ENCODE peak calls at places on chromosome 7, in five cellular contexts. U is kidney epithelial cell, T is HCT116, E is MM.1S, D is GM20000. N is an unnamed sample.

GRCh38 chr7:44060948-44061644 is 4.3 kb downstream of the PGAM2 start:
- DNase-seq in U (no peak), T (no peak), E (no peak), D (no peak), N (no peak)

GRCh38 chr7:19552576-19552975 is 156.3 kb downstream of the POLR1F start:
- DNase-seq in U (no peak), T (no peak), E (no peak), D (peak; percentile 1), N (no peak)

GRCh38 chr7:117937049-117937448 is 63.8 kb upstream of the CTTNBP2 start:
- DNase-seq in U (no peak), T (no peak), E (no peak), D (no peak), N (no peak)

GRCh38 chr7:99331002-99331401 is 5.3 kb downstream of the ARPC1A start:
- DNase-seq in U (no peak), T (no peak), E (no peak), D (no peak), N (no peak)

GRCh38 chr7:69358163-69358821 is 240.0 kb upstream of the AUTS2 start:
- DNase-seq in U (no peak), T (no peak), E (no peak), D (no peak), N (no peak)

GRCh38 chr7:2802504-2803341 is 41.4 kb downstream of the GNA12 start:
- DNase-seq in U (no peak), T (no peak), E (no peak), D (no peak), N (peak; percentile 49)

GRCh38 chr7:108911016-108911415 is 341.3 kb downstream of the DNAJB9 start:
- DNase-seq in U (no peak), T (no peak), E (no peak), D (no peak), N (no peak)

GRCh38 chr7:12584940-12585339 is 14.4 kb downstream of the SCIN start:
- DNase-seq in U (no peak), T (no peak), E (no peak), D (peak; percentile 31), N (peak; percentile 53)

GRCh38 chr7:33979807-33980355 is 74.5 kb downstream of the BMPER start:
- DNase-seq in U (no peak), T (no peak), E (no peak), D (no peak), N (no peak)

GRCh38 chr7:47403341-47403866 is 178.5 kb downstream of the TNS3 start:
- DNase-seq in U (no peak), T (no peak), E (no peak), D (no peak), N (no peak)

GRCh38 chr7:118222591-118222990 is 1.9 kb upstream of the ANKRD7 start:
- DNase-seq in U (no peak), T (no peak), E (no peak), D (no peak), N (no peak)

GRCh38 chr7:118220583-118220982 is 3.9 kb upstream of the ANKRD7 start:
- DNase-seq in U (no peak), T (no peak), E (no peak), D (no peak), N (no peak)

GRCh38 chr7:40219917-40220316 is 85.1 kb downstream of the SUGCT start:
- DNase-seq in U (no peak), T (no peak), E (no peak), D (no peak), N (no peak)

GRCh38 chr7:81150951-81151361 is 232.1 kb upstream of the SEMA3C start:
- DNase-seq in U (no peak), T (no peak), E (no peak), D (no peak), N (no peak)

GRCh38 chr7:25963733-25964132 is 188.3 kb upstream of the NFE2L3 start:
- DNase-seq in U (no peak), T (no peak), E (peak; percentile 84), D (no peak), N (no peak)

GRCh38 chr7:150378115-150378852 is 846 bp upstream of the ZNF775 start:
- DNase-seq in U (peak; percentile 67), T (peak; percentile 19), E (peak; percentile 91), D (peak; percentile 67), N (peak; percentile 81)

GRCh38 chr7:12031638-12032037 is 179.5 kb upstream of the TMEM106B start:
- DNase-seq in U (no peak), T (peak; percentile 36), E (peak; percentile 17), D (no peak), N (no peak)

GRCh38 chr7:101668726-101669125 is 39.6 kb upstream of the MYL10 start:
- DNase-seq in U (no peak), T (no peak), E (no peak), D (no peak), N (no peak)

GRCh38 chr7:98230746-98231471 is 19.7 kb downstream of the BHLHA15 start:
- DNase-seq in U (no peak), T (no peak), E (no peak), D (no peak), N (no peak)

GRCh38 chr7:29214056-29214455 is 19.5 kb downstream of the CHN2 start:
- DNase-seq in U (no peak), T (no peak), E (no peak), D (no peak), N (no peak)

GRCh38 chr7:81774496-81774895 is 4.6 kb upstream of the HGF start:
- DNase-seq in U (no peak), T (no peak), E (no peak), D (no peak), N (no peak)

GRCh38 chr7:39360766-39361165 is 205.4 kb upstream of the YAE1 start:
- DNase-seq in U (no peak), T (no peak), E (no peak), D (no peak), N (no peak)

GRCh38 chr7:52917982-52918578 is 117.4 kb upstream of the POM121L12 start:
- DNase-seq in U (no peak), T (no peak), E (no peak), D (no peak), N (no peak)

GRCh38 chr7:27585781-27586447 is 76.8 kb downstream of the HIBADH start:
- DNase-seq in U (no peak), T (no peak), E (no peak), D (no peak), N (no peak)

GRCh38 chr7:93021748-93022147 is 96.0 kb downstream of the SAMD9 start:
- DNase-seq in U (no peak), T (no peak), E (no peak), D (no peak), N (no peak)

GRCh38 chr7:15015545-15016314 is 113.2 kb upstream of the DGKB start:
- DNase-seq in U (peak; percentile 65), T (peak; percentile 87), E (peak; percentile 80), D (peak; percentile 49), N (peak; percentile 53)

GRCh38 chr7:24035653-24036414 is 248.2 kb upstream of the NPY start:
- DNase-seq in U (no peak), T (no peak), E (no peak), D (no peak), N (no peak)

GRCh38 chr7:83588602-83589240 is 60.2 kb downstream of the SEMA3E start:
- DNase-seq in U (no peak), T (no peak), E (no peak), D (no peak), N (no peak)

GRCh38 chr7:151597541-151597940 is 77.8 kb upstream of the RHEB start:
- DNase-seq in U (no peak), T (no peak), E (no peak), D (no peak), N (no peak)

GRCh38 chr7:70694909-70695803 is 436.8 kb upstream of the GALNT17 start:
- DNase-seq in U (no peak), T (no peak), E (peak; percentile 15), D (peak; percentile 58), N (no peak)

GRCh38 chr7:158944195-158944594 is 87.8 kb downstream of the DYNC2I1 start:
- DNase-seq in U (no peak), T (no peak), E (no peak), D (no peak), N (no peak)

GRCh38 chr7:604038-604883 is 84.6 kb upstream of the PDGFA start:
- DNase-seq in U (no peak), T (no peak), E (no peak), D (peak; percentile 92), N (peak; percentile 8)

DNA sequence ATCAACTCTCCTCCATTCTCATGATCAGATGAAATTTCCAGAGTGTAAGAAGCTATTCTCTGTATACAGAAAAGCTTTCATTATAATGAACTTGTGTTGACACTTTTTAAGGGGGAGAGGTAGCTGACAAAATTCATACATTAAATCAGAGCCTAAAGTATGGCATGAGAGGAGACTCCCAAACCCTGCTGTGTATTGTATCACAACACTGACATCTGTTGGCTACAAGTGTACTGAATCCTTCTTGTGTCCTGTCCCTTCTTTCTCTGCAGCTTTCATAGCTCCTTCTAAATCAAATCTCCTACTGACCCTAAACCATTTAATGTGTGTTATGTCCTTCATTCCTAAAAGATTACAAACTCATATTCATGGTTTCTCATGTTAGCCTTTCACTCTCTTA is 70.9 kb downstream of the GCC1 start:
- DNase-seq in U (no peak), T (peak; percentile 29), E (peak; percentile 44), D (peak; percentile 13), N (no peak)
- TF ChIP-seq CTCF in U (peak; percentile 24), T (peak; percentile 56), E (peak; percentile 51), D (no peak), N (peak; percentile 42)

GRCh38 chr7:91720255-91720937 is 160.1 kb downstream of the MTERF1 start:
- DNase-seq in U (no peak), T (no peak), E (no peak), D (no peak), N (peak; percentile 62)
- TF ChIP-seq CTCF in U (no peak), T (no peak), E (no peak), D (no peak), N (no peak)

GRCh38 chr7:131007439-131008330 is 273.7 kb upstream of the KLF14 start:
- DNase-seq in U (no peak), T (peak; percentile 85), E (no peak), D (peak; percentile 40), N (peak; percentile 97)
- TF ChIP-seq CTCF in U (peak; percentile 63), T (peak; percentile 60), E (no peak), D (peak; percentile 6), N (peak; percentile 71)

GRCh38 chr7:79282051-79282694 is 171.3 kb downstream of the MAGI2 start:
- DNase-seq in U (no peak), T (peak; percentile 35), E (no peak), D (no peak), N (no peak)
- TF ChIP-seq CTCF in U (peak; percentile 46), T (peak; percentile 47), E (no peak), D (no peak), N (no peak)

GRCh38 chr7:88759216-88759955 is at the start of gene ZNF804B:
- DNase-seq in U (no peak), T (no peak), E (no peak), D (peak; percentile 13), N (no peak)
- TF ChIP-seq CTCF in U (no peak), T (no peak), E (no peak), D (no peak), N (no peak)

DNA sequence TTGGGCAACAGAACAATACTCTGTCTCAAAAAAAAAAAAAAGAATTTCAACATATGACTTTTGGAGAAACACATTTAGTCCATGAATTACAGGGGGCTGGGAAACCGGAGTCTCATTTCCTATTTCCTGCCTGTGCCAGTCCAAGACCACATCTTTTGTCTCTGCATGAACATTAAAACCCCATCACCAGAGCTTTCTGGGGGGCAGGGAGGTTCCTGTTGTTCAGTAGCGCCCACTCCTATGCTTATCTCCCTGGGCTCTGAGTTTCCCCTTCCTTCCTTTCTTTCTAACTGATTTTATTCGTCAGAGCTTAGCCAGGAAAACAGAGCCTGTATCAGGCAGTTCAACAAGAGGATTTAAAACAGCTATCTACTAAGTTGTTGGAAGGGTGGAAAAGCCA is 119.3 kb downstream of the CALN1 start:
- DNase-seq in U (no peak), T (no peak), E (no peak), D (no peak), N (no peak)
- TF ChIP-seq CTCF in U (no peak), T (no peak), E (no peak), D (no peak), N (no peak)

N was measured in PC-9.